ENCODE peak calls at places on chromosomes 12 and 14, in ten cellular contexts. F, N, J, K, R, B, T, S, M and E are unnamed samples.

GRCh38 chr14:55921516-55921915 is 196.7 kb upstream of the PELI2 start:
- DNase-seq in F (no peak), N (no peak), J (no peak), K (no peak), R (no peak), B (no peak), T (no peak), S (no peak), M (no peak), E (no peak)

GRCh38 chr14:32449640-32450039 is 120.5 kb downstream of the AKAP6 start:
- DNase-seq in F (no peak), N (no peak), J (no peak), K (no peak), R (no peak), B (no peak), T (no peak), S (no peak), M (no peak), E (peak)

GRCh38 chr12:130476451-130476850 is 138.8 kb downstream of the PIWIL1 start:
- DNase-seq in F (no peak), N (no peak), J (no peak), K (no peak), R (no peak), B (no peak), T (no peak), S (no peak), M (no peak), E (no peak)

GRCh38 chr14:20356422-20356821 is 13.0 kb downstream of the PARP2 start:
- DNase-seq in F (no peak), N (no peak), J (no peak), K (no peak), R (no peak), B (no peak), T (no peak), S (no peak), M (no peak), E (no peak)

GRCh38 chr12:111216387-111217159 is 152.3 kb downstream of the PHETA1 start:
- DNase-seq in F (no peak), N (no peak), J (no peak), K (no peak), R (no peak), B (no peak), T (no peak), S (no peak), M (no peak), E (peak)

GRCh38 chr12:103640410-103640809 is 53.3 kb downstream of the STAB2 start:
- DNase-seq in F (no peak), N (no peak), J (no peak), K (no peak), R (no peak), B (no peak), T (no peak), S (no peak), M (no peak), E (no peak)

GRCh38 chr14:104442611-104443390 is 136.8 kb upstream of the C14orf180 start:
- DNase-seq in F (no peak), N (no peak), J (no peak), K (no peak), R (no peak), B (no peak), T (no peak), S (no peak), M (no peak), E (no peak)

GRCh38 chr14:81198651-81199050 is 22.1 kb downstream of the GTF2A1 start:
- DNase-seq in F (no peak), N (no peak), J (no peak), K (no peak), R (no peak), B (no peak), T (no peak), S (no peak), M (no peak), E (no peak)

GRCh38 chr12:22409071-22409951 is 74.8 kb upstream of the ST8SIA1 start:
- DNase-seq in F (no peak), N (peak), J (no peak), K (no peak), R (no peak), B (peak), T (no peak), S (no peak), M (no peak), E (peak)

GRCh38 chr12:6954316-6954710 is 3.2 kb downstream of the PTPN6 start:
- DNase-seq in F (no peak), N (no peak), J (no peak), K (no peak), R (no peak), B (no peak), T (no peak), S (no peak), M (no peak), E (no peak)

GRCh38 chr12:122641976-122642375 is 61.2 kb downstream of the HCAR2 start:
- DNase-seq in F (no peak), N (no peak), J (no peak), K (no peak), R (no peak), B (no peak), T (peak), S (peak), M (no peak), E (no peak)

GRCh38 chr14:96194657-96195431 is 9.8 kb upstream of the BDKRB2 start:
- DNase-seq in F (no peak), N (no peak), J (no peak), K (no peak), R (no peak), B (no peak), T (no peak), S (no peak), M (peak), E (no peak)

GRCh38 chr14:61444215-61444768 is 122.9 kb downstream of the PRKCH start:
- DNase-seq in F (no peak), N (no peak), J (peak), K (no peak), R (no peak), B (peak), T (no peak), S (no peak), M (no peak), E (no peak)

GRCh38 chr12:128606040-128606439 is 217.7 kb downstream of the SLC15A4 start:
- DNase-seq in F (no peak), N (no peak), J (no peak), K (no peak), R (no peak), B (no peak), T (peak), S (no peak), M (no peak), E (no peak)